ENCODE peak calls at places on chromosomes 12 and 14, in nine cellular contexts. P is HTR-8/SVneo; V is anterior cingulate cortex; J is activated effector memory CD4-positive, alpha-beta T cell treated with anti-CD3 and anti-CD28 coated beads, Interleukin-2, amount 50 U/mL, for 16 hours; X is fibroblast of the aortic adventitia; E is EL; R is GDM1; S is stimulated activated CD8-positive, alpha-beta memory T cell treated with anti-CD3 and anti-CD28 coated beads, Interleukin-15, amount 100 ng/mL, for 1 hour; L is CD8-positive, alpha-beta memory T cell. K is an unnamed sample.

GRCh38 chr14:105271224-105271890 is 23.0 kb downstream of the BTBD6 start:
- DNase-seq in P (no peak), V (no peak), J (no peak), X (no peak), E (no peak), R (no peak), S (no peak), L (no peak), K (no peak)

GRCh38 chr12:108729612-108730336 is 1.5 kb downstream of the CORO1C start:
- DNase-seq in P (no peak), V (no peak), J (no peak), X (peak), E (peak), R (no peak), S (no peak), L (no peak), K (no peak)

GRCh38 chr12:69421548-69421947 is 48.6 kb upstream of the FRS2 start:
- DNase-seq in P (no peak), V (no peak), J (no peak), X (no peak), E (no peak), R (no peak), S (no peak), L (no peak), K (no peak)

GRCh38 chr12:114334395-114334794 is 71.5 kb downstream of the TBX5 start:
- DNase-seq in P (no peak), V (no peak), J (no peak), X (no peak), E (no peak), R (no peak), S (no peak), L (no peak), K (no peak)

GRCh38 chr12:51590347-51591019 is 550 bp upstream of the SCN8A start:
- DNase-seq in P (peak), V (no peak), J (peak), X (peak), E (peak), R (peak), S (peak), L (peak), K (peak)

GRCh38 chr12:442235-442884 is 17.4 kb upstream of the B4GALNT3 start:
- DNase-seq in P (peak), V (no peak), J (peak), X (peak), E (peak), R (peak), S (no peak), L (peak), K (peak)

GRCh38 chr12:77064891-77065360 is 443 bp downstream of the E2F7 start:
- DNase-seq in P (peak), V (no peak), J (peak), X (no peak), E (no peak), R (no peak), S (no peak), L (no peak), K (no peak)

GRCh38 chr12:94561943-94562411 is 88.4 kb downstream of the TMCC3 start:
- DNase-seq in P (no peak), V (peak), J (no peak), X (no peak), E (peak), R (no peak), S (no peak), L (no peak), K (no peak)

GRCh38 chr14:91243098-91243483 is 1.4 kb downstream of the GPR68 start:
- DNase-seq in P (no peak), V (no peak), J (no peak), X (no peak), E (no peak), R (no peak), S (no peak), L (no peak), K (no peak)

GRCh38 chr12:78359530-78359929 is 505.0 kb upstream of the SYT1 start:
- DNase-seq in P (no peak), V (no peak), J (no peak), X (peak), E (peak), R (no peak), S (no peak), L (no peak), K (peak)

GRCh38 chr12:55822228-55822627 is 4.4 kb downstream of the ORMDL2 start:
- DNase-seq in P (no peak), V (no peak), J (peak), X (no peak), E (no peak), R (no peak), S (no peak), L (no peak), K (no peak)

GRCh38 chr12:56461235-56462159 is 6.9 kb upstream of the SPRYD4 start:
- DNase-seq in P (no peak), V (no peak), J (peak), X (peak), E (peak), R (no peak), S (no peak), L (no peak), K (peak)

GRCh38 chr14:91228112-91229004 is 16.1 kb downstream of the GPR68 start:
- DNase-seq in P (no peak), V (no peak), J (peak), X (peak), E (peak), R (no peak), S (peak), L (peak), K (peak)

GRCh38 chr14:32826404-32827082 is 112.1 kb upstream of the NPAS3 start:
- DNase-seq in P (no peak), V (peak), J (no peak), X (peak), E (no peak), R (no peak), S (no peak), L (no peak), K (no peak)

GRCh38 chr12:29153231-29153630 is 4.2 kb downstream of the FAR2 start:
- DNase-seq in P (no peak), V (no peak), J (no peak), X (no peak), E (no peak), R (no peak), S (no peak), L (no peak), K (no peak)

GRCh38 chr12:92431146-92431545 is 271.6 kb upstream of the PLEKHG7 start:
- DNase-seq in P (no peak), V (no peak), J (no peak), X (no peak), E (no peak), R (peak), S (no peak), L (peak), K (no peak)

GRCh38 chr14:69674546-69675245 is 63.3 kb downstream of the SUSD6 start:
- DNase-seq in P (no peak), V (no peak), J (no peak), X (no peak), E (no peak), R (no peak), S (no peak), L (no peak), K (no peak)

GRCh38 chr12:104402630-104403029 is 54.1 kb upstream of the CHST11 start:
- DNase-seq in P (no peak), V (no peak), J (no peak), X (no peak), E (no peak), R (no peak), S (no peak), L (no peak), K (no peak)

GRCh38 chr14:100619382-100620305 is 32.4 kb upstream of the BEGAIN start:
- DNase-seq in P (no peak), V (no peak), J (peak), X (no peak), E (no peak), R (no peak), S (no peak), L (no peak), K (no peak)

GRCh38 chr12:6970096-6970527 is 352 bp downstream of the PHB2 start:
- DNase-seq in P (no peak), V (no peak), J (no peak), X (no peak), E (no peak), R (no peak), S (no peak), L (no peak), K (no peak)

GRCh38 chr12:19547258-19547657 is 108.0 kb downstream of the AEBP2 start:
- DNase-seq in P (no peak), V (no peak), J (no peak), X (peak), E (peak), R (no peak), S (no peak), L (no peak), K (peak)

GRCh38 chr12:11673666-11674464 is 24.4 kb downstream of the ETV6 start:
- DNase-seq in P (no peak), V (no peak), J (no peak), X (peak), E (no peak), R (no peak), S (no peak), L (no peak), K (peak)

GRCh38 chr14:92937229-92937937 is 14.4 kb downstream of the CHGA start:
- DNase-seq in P (no peak), V (no peak), J (no peak), X (no peak), E (no peak), R (no peak), S (no peak), L (no peak), K (no peak)

GRCh38 chr12:62660763-62661162 is 194.1 kb downstream of the MON2 start:
- DNase-seq in P (peak), V (no peak), J (no peak), X (peak), E (peak), R (no peak), S (no peak), L (no peak), K (peak)

GRCh38 chr12:96183734-96184370 is 10.3 kb upstream of the ELK3 start:
- DNase-seq in P (no peak), V (no peak), J (no peak), X (no peak), E (no peak), R (peak), S (no peak), L (no peak), K (no peak)

GRCh38 chr12:116922194-116922897 is 11.6 kb downstream of the FBXW8 start:
- DNase-seq in P (no peak), V (no peak), J (no peak), X (peak), E (no peak), R (no peak), S (no peak), L (peak), K (peak)

GRCh38 chr12:805022-805632 is 52.7 kb downstream of the WNK1 start:
- DNase-seq in P (no peak), V (no peak), J (no peak), X (no peak), E (no peak), R (peak), S (no peak), L (no peak), K (no peak)

GRCh38 chr12:123267991-123268843 is 3.4 kb downstream of the CDK2AP1 start:
- DNase-seq in P (no peak), V (peak), J (peak), X (no peak), E (no peak), R (peak), S (no peak), L (peak), K (no peak)

GRCh38 chr14:62081956-62082355 is 319.7 kb downstream of the SNAPC1 start:
- DNase-seq in P (no peak), V (no peak), J (no peak), X (no peak), E (no peak), R (no peak), S (no peak), L (no peak), K (no peak)

GRCh38 chr12:49730568-49731101 is 10.7 kb upstream of the TMBIM6 start:
- DNase-seq in P (no peak), V (no peak), J (no peak), X (peak), E (no peak), R (no peak), S (no peak), L (no peak), K (no peak)

K was measured in IMR-90.